ENCODE peak calls at places on chromosomes 3 and 15, in six cellular contexts. I is lung microvascular endothelial cell, J is DND-41, A is amniotic stem cell, C is Peyer's patch, V is foreskin melanocyte. X is an unnamed sample.

GRCh38 chr3:34159613-34160420 is 361.4 kb downstream of the PDCD6IP start:
- DNase-seq in I (no peak), J (peak), A (no peak), C (no peak), V (no peak), X (no peak)

GRCh38 chr15:48466825-48467224 is 135.6 kb downstream of the DUT start:
- DNase-seq in I (no peak), J (no peak), A (no peak), C (no peak), V (no peak), X (peak)

GRCh38 chr3:186589856-186590579 is 19.5 kb downstream of the DNAJB11 start:
- DNase-seq in I (no peak), J (no peak), A (no peak), C (peak), V (no peak), X (no peak)

GRCh38 chr3:188890572-188891270 is 281.1 kb upstream of the TPRG1 start:
- DNase-seq in I (peak), J (no peak), A (no peak), C (no peak), V (no peak), X (peak)

GRCh38 chr3:45187597-45188210 is 38.4 kb downstream of the TMEM158 start:
- DNase-seq in I (no peak), J (no peak), A (no peak), C (no peak), V (no peak), X (no peak)

GRCh38 chr3:42755681-42756578 is 17.1 kb downstream of the CCDC13 start:
- DNase-seq in I (peak), J (no peak), A (no peak), C (peak), V (no peak), X (peak)

GRCh38 chr15:25136119-25136518 is 181.3 kb downstream of the SNRPN start:
- DNase-seq in I (peak), J (no peak), A (no peak), C (no peak), V (no peak), X (peak)

GRCh38 chr3:153087595-153088566 is 74.1 kb upstream of the RAP2B start:
- DNase-seq in I (no peak), J (no peak), A (no peak), C (no peak), V (no peak), X (no peak)

GRCh38 chr3:152021951-152022461 is 148.6 kb downstream of the SUCNR1 start:
- DNase-seq in I (peak), J (no peak), A (peak), C (no peak), V (no peak), X (peak)

GRCh38 chr15:101070502-101071273 is 151.5 kb downstream of the LRRK1 start:
- DNase-seq in I (peak), J (peak), A (peak), C (peak), V (peak), X (peak)

GRCh38 chr3:13111173-13111873 is 38.1 kb upstream of the IQSEC1 start:
- DNase-seq in I (no peak), J (no peak), A (no peak), C (peak), V (no peak), X (no peak)

X was measured in A673.